ENCODE peak calls at places on chromosomes 6 and 20, in six cellular contexts. One of them, this sample, is unnamed.

GRCh38 chr20:33704197-33704924 is 15.7 kb downstream of the PXMP4 start:
- DNase-seq in tibial nerve: no peak
- DNase-seq in fibroblast of lung: no peak
- DNase-seq in cardiac muscle cell: no peak
- DNase-seq in neural progenitor cell: no peak
- DNase-seq in heart left ventricle: no peak
- DNase-seq in this sample: no peak

GRCh38 chr6:108737594-108738546 is 110.4 kb upstream of the ARMC2 start:
- DNase-seq in cardiac muscle cell: no peak
- DNase-seq in fibroblast of lung: peak; percentile 91
- DNase-seq in heart left ventricle: peak; percentile 77
- DNase-seq in tibial nerve: peak; percentile 37
- DNase-seq in neural progenitor cell: no peak
- DNase-seq in this sample: peak; percentile 34

GRCh38 chr6:136782021-136782770 is 10.1 kb downstream of the MAP3K5 start:
- DNase-seq in heart left ventricle: no peak
- DNase-seq in cardiac muscle cell: no peak
- DNase-seq in neural progenitor cell: no peak
- DNase-seq in fibroblast of lung: peak; percentile 57
- DNase-seq in tibial nerve: no peak
- DNase-seq in this sample: no peak

GRCh38 chr6:11798538-11798937 is 19.9 kb upstream of the ADTRP start:
- DNase-seq in tibial nerve: no peak
- DNase-seq in fibroblast of lung: no peak
- DNase-seq in cardiac muscle cell: no peak
- DNase-seq in neural progenitor cell: no peak
- DNase-seq in heart left ventricle: no peak
- DNase-seq in this sample: no peak

GRCh38 chr6:40349092-40349491 is 238.1 kb downstream of the LRFN2 start:
- DNase-seq in cardiac muscle cell: no peak
- DNase-seq in tibial nerve: no peak
- DNase-seq in heart left ventricle: no peak
- DNase-seq in fibroblast of lung: no peak
- DNase-seq in neural progenitor cell: no peak
- DNase-seq in this sample: peak; percentile 53

GRCh38 chr6:148274809-148275208 is 67.8 kb upstream of the SASH1 start:
- DNase-seq in heart left ventricle: no peak
- DNase-seq in cardiac muscle cell: no peak
- DNase-seq in tibial nerve: no peak
- DNase-seq in neural progenitor cell: no peak
- DNase-seq in fibroblast of lung: no peak
- DNase-seq in this sample: no peak

GRCh38 chr6:109143191-109143590 is 47.9 kb downstream of the CEP57L1 start:
- DNase-seq in heart left ventricle: no peak
- DNase-seq in cardiac muscle cell: no peak
- DNase-seq in neural progenitor cell: no peak
- DNase-seq in fibroblast of lung: peak; percentile 15
- DNase-seq in tibial nerve: no peak
- DNase-seq in this sample: no peak

GRCh38 chr6:89506716-89507597 is 74.0 kb downstream of the ANKRD6 start:
- DNase-seq in tibial nerve: no peak
- DNase-seq in heart left ventricle: no peak
- DNase-seq in fibroblast of lung: no peak
- DNase-seq in cardiac muscle cell: no peak
- DNase-seq in neural progenitor cell: no peak
- DNase-seq in this sample: no peak

GRCh38 chr20:2051920-2052319 is 49.7 kb upstream of the STK35 start:
- DNase-seq in cardiac muscle cell: no peak
- DNase-seq in neural progenitor cell: peak; percentile 6
- DNase-seq in heart left ventricle: no peak
- DNase-seq in tibial nerve: no peak
- DNase-seq in fibroblast of lung: no peak
- DNase-seq in this sample: no peak

GRCh38 chr20:8749101-8749500 is 319.8 kb upstream of the PLCB4 start:
- DNase-seq in neural progenitor cell: no peak
- DNase-seq in tibial nerve: no peak
- DNase-seq in cardiac muscle cell: no peak
- DNase-seq in fibroblast of lung: peak; percentile 52
- DNase-seq in heart left ventricle: no peak
- DNase-seq in this sample: no peak

GRCh38 chr6:120157873-120158272 is 808.3 kb upstream of the MAN1A1 start:
- DNase-seq in neural progenitor cell: no peak
- DNase-seq in heart left ventricle: no peak
- DNase-seq in fibroblast of lung: no peak
- DNase-seq in tibial nerve: no peak
- DNase-seq in cardiac muscle cell: no peak
- DNase-seq in this sample: no peak

GRCh38 chr6:109790131-109790530 is 99.0 kb downstream of the FIG4 start:
- DNase-seq in neural progenitor cell: no peak
- DNase-seq in cardiac muscle cell: no peak
- DNase-seq in fibroblast of lung: no peak
- DNase-seq in heart left ventricle: no peak
- DNase-seq in tibial nerve: no peak
- DNase-seq in this sample: no peak

GRCh38 chr6:132289761-132290160 is 111.5 kb downstream of the MOXD1 start:
- DNase-seq in fibroblast of lung: no peak
- DNase-seq in tibial nerve: no peak
- DNase-seq in heart left ventricle: no peak
- DNase-seq in cardiac muscle cell: no peak
- DNase-seq in neural progenitor cell: no peak
- DNase-seq in this sample: no peak

GRCh38 chr20:37384683-37385174 is 38.8 kb downstream of the SRC start:
- DNase-seq in tibial nerve: peak; percentile 59
- DNase-seq in cardiac muscle cell: peak; percentile 74
- DNase-seq in fibroblast of lung: peak; percentile 49
- DNase-seq in heart left ventricle: peak; percentile 61
- DNase-seq in neural progenitor cell: peak; percentile 82
- DNase-seq in this sample: peak; percentile 36

GRCh38 chr6:90444125-90444745 is 142.6 kb downstream of the MAP3K7 start:
- DNase-seq in heart left ventricle: no peak
- DNase-seq in cardiac muscle cell: peak; percentile 53
- DNase-seq in tibial nerve: no peak
- DNase-seq in fibroblast of lung: no peak
- DNase-seq in neural progenitor cell: peak; percentile 91
- DNase-seq in this sample: no peak

GRCh38 chr20:47224300-47224791 is 132.2 kb downstream of the ZMYND8 start:
- DNase-seq in fibroblast of lung: no peak
- DNase-seq in tibial nerve: no peak
- DNase-seq in heart left ventricle: no peak
- DNase-seq in cardiac muscle cell: no peak
- DNase-seq in neural progenitor cell: no peak
- DNase-seq in this sample: no peak

GRCh38 chr6:111916747-111917146 is 43.5 kb upstream of the FYN start:
- DNase-seq in neural progenitor cell: no peak
- DNase-seq in cardiac muscle cell: no peak
- DNase-seq in tibial nerve: no peak
- DNase-seq in fibroblast of lung: no peak
- DNase-seq in heart left ventricle: no peak
- DNase-seq in this sample: no peak

GRCh38 chr6:34817337-34817910 is 25.5 kb downstream of the BLTP3A start:
- DNase-seq in fibroblast of lung: no peak
- DNase-seq in neural progenitor cell: no peak
- DNase-seq in cardiac muscle cell: no peak
- DNase-seq in tibial nerve: no peak
- DNase-seq in heart left ventricle: no peak
- DNase-seq in this sample: no peak

GRCh38 chr20:51487525-51488279 is 54.8 kb downstream of the NFATC2 start:
- DNase-seq in tibial nerve: no peak
- DNase-seq in neural progenitor cell: no peak
- DNase-seq in heart left ventricle: peak; percentile 6
- DNase-seq in cardiac muscle cell: no peak
- DNase-seq in fibroblast of lung: peak; percentile 75
- DNase-seq in this sample: no peak

GRCh38 chr20:14723614-14724013 is 386.2 kb upstream of the FLRT3 start:
- DNase-seq in cardiac muscle cell: no peak
- DNase-seq in neural progenitor cell: no peak
- DNase-seq in tibial nerve: no peak
- DNase-seq in heart left ventricle: no peak
- DNase-seq in fibroblast of lung: no peak
- DNase-seq in this sample: no peak

GRCh38 chr20:33309631-33310030 is 26.6 kb downstream of the BPIFB1 start:
- DNase-seq in heart left ventricle: no peak
- DNase-seq in neural progenitor cell: no peak
- DNase-seq in tibial nerve: no peak
- DNase-seq in fibroblast of lung: no peak
- DNase-seq in cardiac muscle cell: no peak
- DNase-seq in this sample: no peak

GRCh38 chr6:137925299-137925698 is 58.2 kb downstream of the TNFAIP3 start:
- DNase-seq in heart left ventricle: no peak
- DNase-seq in cardiac muscle cell: no peak
- DNase-seq in fibroblast of lung: no peak
- DNase-seq in tibial nerve: no peak
- DNase-seq in neural progenitor cell: no peak
- DNase-seq in this sample: no peak
- H3K4me3 ChIP-seq in heart left ventricle: no peak overlapping the region
- H3K4me3 ChIP-seq in cardiac muscle cell: no peak overlapping the region
- H3K4me3 ChIP-seq in fibroblast of lung: no peak overlapping the region
- H3K4me3 ChIP-seq in tibial nerve: no peak overlapping the region
- H3K4me3 ChIP-seq in neural progenitor cell: no peak overlapping the region
- H3K4me3 ChIP-seq in this sample: no peak overlapping the region

GRCh38 chr6:104639671-104640070 is 220.0 kb downstream of the HACE1 start:
- DNase-seq in tibial nerve: no peak
- DNase-seq in heart left ventricle: no peak
- DNase-seq in cardiac muscle cell: no peak
- DNase-seq in fibroblast of lung: peak; percentile 68
- DNase-seq in neural progenitor cell: no peak
- DNase-seq in this sample: no peak

GRCh38 chr6:104638841-104639290 is 220.9 kb downstream of the HACE1 start:
- DNase-seq in heart left ventricle: peak; percentile 39
- DNase-seq in fibroblast of lung: peak; percentile 20
- DNase-seq in cardiac muscle cell: no peak
- DNase-seq in neural progenitor cell: no peak
- DNase-seq in tibial nerve: peak; percentile 28
- DNase-seq in this sample: no peak

GRCh38 chr6:104640141-104640700 is 219.5 kb downstream of the HACE1 start:
- DNase-seq in neural progenitor cell: no peak
- DNase-seq in tibial nerve: no peak
- DNase-seq in fibroblast of lung: no peak
- DNase-seq in cardiac muscle cell: no peak
- DNase-seq in heart left ventricle: no peak
- DNase-seq in this sample: no peak

GRCh38 chr6:104642871-104643270 is 216.8 kb downstream of the HACE1 start:
- DNase-seq in heart left ventricle: no peak
- DNase-seq in tibial nerve: no peak
- DNase-seq in cardiac muscle cell: no peak
- DNase-seq in fibroblast of lung: no peak
- DNase-seq in neural progenitor cell: no peak
- DNase-seq in this sample: no peak

DNA sequence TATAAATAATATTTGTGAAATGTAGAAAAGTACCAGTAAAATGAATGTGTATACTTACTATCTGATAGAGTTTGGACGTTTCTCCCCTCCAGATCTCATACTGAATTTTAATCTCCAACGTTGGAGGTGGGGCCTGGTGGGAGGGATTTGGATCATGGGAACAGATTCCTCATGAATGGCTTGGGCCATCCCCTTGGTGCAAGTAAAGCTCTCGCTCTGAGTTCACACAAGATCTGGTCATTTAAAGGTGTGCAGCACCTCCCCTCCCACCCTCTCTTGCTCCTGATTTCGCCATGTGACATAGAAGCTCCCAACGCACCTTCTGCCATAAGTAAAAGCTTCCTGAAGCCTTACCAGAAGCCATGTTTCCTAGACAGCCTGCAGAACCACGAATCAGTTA is 219.0 kb downstream of the HACE1 start:
- DNase-seq in heart left ventricle: no peak
- DNase-seq in fibroblast of lung: no peak
- DNase-seq in cardiac muscle cell: no peak
- DNase-seq in tibial nerve: no peak
- DNase-seq in neural progenitor cell: no peak
- DNase-seq in this sample: no peak
- H3K27ac ChIP-seq in heart left ventricle: no peak overlapping the region
- H3K27ac ChIP-seq in fibroblast of lung: no peak overlapping the region
- H3K27ac ChIP-seq in cardiac muscle cell: no peak overlapping the region
- H3K27ac ChIP-seq in tibial nerve: no peak overlapping the region
- H3K27ac ChIP-seq in neural progenitor cell: no peak overlapping the region
- H3K27ac ChIP-seq in this sample: peak overlapping the region; percentile 76

GRCh38 chr6:80541186-80541585 is 434.7 kb downstream of the BCKDHB start:
- DNase-seq in tibial nerve: no peak
- DNase-seq in fibroblast of lung: peak; percentile 39
- DNase-seq in neural progenitor cell: no peak
- DNase-seq in heart left ventricle: no peak
- DNase-seq in cardiac muscle cell: no peak
- DNase-seq in this sample: no peak

GRCh38 chr6:80543598-80544181 is 437.2 kb downstream of the BCKDHB start:
- DNase-seq in tibial nerve: no peak
- DNase-seq in fibroblast of lung: peak; percentile 39
- DNase-seq in heart left ventricle: no peak
- DNase-seq in neural progenitor cell: no peak
- DNase-seq in cardiac muscle cell: no peak
- DNase-seq in this sample: no peak

GRCh38 chr6:80544500-80545055 is 438.1 kb downstream of the BCKDHB start:
- DNase-seq in heart left ventricle: no peak
- DNase-seq in tibial nerve: no peak
- DNase-seq in fibroblast of lung: no peak
- DNase-seq in cardiac muscle cell: no peak
- DNase-seq in neural progenitor cell: no peak
- DNase-seq in this sample: no peak

GRCh38 chr6:80541886-80542285 is 435.4 kb downstream of the BCKDHB start:
- DNase-seq in tibial nerve: no peak
- DNase-seq in cardiac muscle cell: no peak
- DNase-seq in neural progenitor cell: no peak
- DNase-seq in fibroblast of lung: no peak
- DNase-seq in heart left ventricle: no peak
- DNase-seq in this sample: no peak

DNA sequence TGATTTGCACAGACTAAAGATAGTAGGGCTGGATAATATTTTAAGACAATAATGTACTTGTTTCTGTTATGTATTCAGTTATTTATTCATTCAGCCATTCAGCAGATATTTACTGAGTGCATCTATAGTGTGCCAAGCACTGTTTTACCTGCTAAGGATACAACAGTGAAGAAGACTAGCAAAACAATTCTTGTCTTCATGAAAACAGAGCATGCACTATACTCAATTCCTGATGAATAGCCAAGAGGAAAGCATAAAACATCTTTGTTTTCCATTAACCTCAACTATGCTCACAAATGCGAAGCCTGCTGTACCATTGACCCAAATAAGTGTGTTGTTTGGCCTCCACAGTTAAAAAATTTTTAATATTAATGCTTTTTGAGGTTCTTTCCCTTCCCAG is 436.7 kb downstream of the BCKDHB start:
- DNase-seq in heart left ventricle: no peak
- DNase-seq in cardiac muscle cell: no peak
- DNase-seq in tibial nerve: no peak
- DNase-seq in neural progenitor cell: no peak
- DNase-seq in fibroblast of lung: no peak
- DNase-seq in this sample: no peak
- TF ChIP-seq CTCF in heart left ventricle: no peak
- TF ChIP-seq CTCF in cardiac muscle cell: no peak
- TF ChIP-seq CTCF in tibial nerve: no peak
- TF ChIP-seq CTCF in neural progenitor cell: no peak
- TF ChIP-seq CTCF in fibroblast of lung: no peak
- TF ChIP-seq CTCF in this sample: no peak

GRCh38 chr6:105482956-105483355 is 80.1 kb upstream of the PREP start:
- DNase-seq in cardiac muscle cell: no peak
- DNase-seq in heart left ventricle: no peak
- DNase-seq in neural progenitor cell: no peak
- DNase-seq in fibroblast of lung: no peak
- DNase-seq in tibial nerve: no peak
- DNase-seq in this sample: no peak
- H3K4me3 ChIP-seq in cardiac muscle cell: no peak overlapping the region
- H3K4me3 ChIP-seq in heart left ventricle: no peak overlapping the region
- H3K4me3 ChIP-seq in neural progenitor cell: no peak overlapping the region
- H3K4me3 ChIP-seq in fibroblast of lung: no peak overlapping the region
- H3K4me3 ChIP-seq in tibial nerve: no peak overlapping the region
- H3K4me3 ChIP-seq in this sample: no peak overlapping the region

This sample was measured in dorsolateral prefrontal cortex.